ENCODE peak calls at places on chromosomes 16 and 17, in four cellular contexts. I is fibroblast of lung, H is transverse colon, D is uterus. N is an unnamed sample.

GRCh38 chr17:31548709-31549108 is 157.2 kb downstream of the RAB11FIP4 start:
- DNase-seq in D (no peak), H (no peak), I (no peak), N (no peak)

GRCh38 chr17:69854381-69854780 is 220.6 kb upstream of the KCNJ16 start:
- DNase-seq in H (no peak), D (no peak), I (no peak), N (no peak)

GRCh38 chr17:39621523-39622379 is 5.0 kb upstream of the PPP1R1B start:
- DNase-seq in D (peak; percentile 83), I (peak; percentile 76), H (peak; percentile 90), N (peak; percentile 92)

GRCh38 chr17:45311762-45312476 is 4.9 kb downstream of the MAP3K14 start:
- DNase-seq in I (no peak), D (peak; percentile 53), H (peak; percentile 89), N (peak; percentile 59)

GRCh38 chr16:86625821-86626220 is 47.5 kb downstream of the FOXL1 start:
- DNase-seq in H (no peak), D (no peak), I (no peak), N (no peak)

GRCh38 chr16:71670537-71670936 is 44.6 kb downstream of the MARVELD3 start:
- DNase-seq in I (no peak), H (peak; percentile 40), D (no peak), N (peak; percentile 49)

GRCh38 chr16:75222271-75222783 is 3.5 kb downstream of the CTRB1 start:
- DNase-seq in I (no peak), H (no peak), D (peak; percentile 22), N (no peak)

GRCh38 chr17:57445051-57445450 is 188.7 kb downstream of the MSI2 start:
- DNase-seq in D (no peak), I (no peak), H (no peak), N (no peak)

GRCh38 chr17:8555062-8555461 is 75.5 kb downstream of the MYH10 start:
- DNase-seq in D (no peak), I (no peak), H (no peak), N (no peak)

GRCh38 chr17:46003907-46004748 is 5.1 kb downstream of the STH start:
- DNase-seq in I (peak; percentile 11), D (no peak), H (peak; percentile 75), N (no peak)

GRCh38 chr16:72092832-72093447 is 480 bp downstream of the TXNL4B start:
- DNase-seq in I (peak; percentile 76), D (no peak), H (no peak), N (no peak)

GRCh38 chr17:49687878-49688491 is 10.1 kb upstream of the SPOP start:
- DNase-seq in H (no peak), I (peak; percentile 26), D (no peak), N (peak; percentile 38)

GRCh38 chr16:57976331-57976796 is 5.4 kb upstream of the CNGB1 start:
- DNase-seq in H (no peak), D (no peak), I (no peak), N (no peak)

GRCh38 chr17:49197346-49197998 is 12.9 kb downstream of the GNGT2 start:
- DNase-seq in I (no peak), H (no peak), D (no peak), N (no peak)

GRCh38 chr17:13540546-13540945 is 61.2 kb downstream of the HS3ST3A1 start:
- DNase-seq in I (no peak), H (no peak), D (no peak), N (no peak)

GRCh38 chr17:8380049-8380448 is 2.9 kb downstream of the RPL26 start:
- DNase-seq in I (no peak), H (no peak), D (no peak), N (no peak)

GRCh38 chr17:71085238-71086033 is 916.1 kb downstream of the KCNJ2 start:
- DNase-seq in I (peak; percentile 14), D (no peak), H (peak; percentile 14), N (peak; percentile 46)

GRCh38 chr16:3012246-3012645 is 477 bp upstream of the CLDN9 start:
- DNase-seq in D (no peak), I (no peak), H (no peak), N (peak; percentile 42)

GRCh38 chr17:74027539-74027938 is 175.9 kb upstream of the RPL38 start:
- DNase-seq in H (no peak), I (no peak), D (no peak), N (no peak)

GRCh38 chr17:46042248-46042647 is 43.2 kb downstream of the STH start:
- DNase-seq in I (no peak), H (no peak), D (no peak), N (no peak)

GRCh38 chr16:12092347-12092882 is 115.9 kb downstream of the SNX29 start:
- DNase-seq in I (peak; percentile 90), H (no peak), D (peak; percentile 25), N (no peak)

GRCh38 chr17:49647256-49647585 is 30.7 kb downstream of the SPOP start:
- DNase-seq in D (no peak), I (no peak), H (no peak), N (no peak)

GRCh38 chr17:66076546-66077190 is 115.3 kb downstream of the CEP112 start:
- DNase-seq in H (no peak), I (no peak), D (no peak), N (no peak)

GRCh38 chr17:10198509-10199249 is at the start of gene GAS7:
- DNase-seq in H (peak; percentile 41), D (peak; percentile 69), I (no peak), N (no peak)

GRCh38 chr17:49859991-49860953 is 12.4 kb upstream of the TAC4 start:
- DNase-seq in H (peak; percentile 14), I (no peak), D (no peak), N (no peak)

GRCh38 chr17:61390479-61390791 is 9.2 kb upstream of the TBX2 start:
- DNase-seq in I (no peak), H (no peak), D (peak; percentile 17), N (no peak)

GRCh38 chr17:28811594-28812135 is 30.9 kb downstream of the FAM222B start:
- DNase-seq in I (peak; percentile 30), D (no peak), H (peak; percentile 21), N (no peak)

GRCh38 chr17:6724009-6724408 is 10.8 kb upstream of the SLC13A5 start:
- DNase-seq in H (no peak), D (no peak), I (no peak), N (no peak)

DNA sequence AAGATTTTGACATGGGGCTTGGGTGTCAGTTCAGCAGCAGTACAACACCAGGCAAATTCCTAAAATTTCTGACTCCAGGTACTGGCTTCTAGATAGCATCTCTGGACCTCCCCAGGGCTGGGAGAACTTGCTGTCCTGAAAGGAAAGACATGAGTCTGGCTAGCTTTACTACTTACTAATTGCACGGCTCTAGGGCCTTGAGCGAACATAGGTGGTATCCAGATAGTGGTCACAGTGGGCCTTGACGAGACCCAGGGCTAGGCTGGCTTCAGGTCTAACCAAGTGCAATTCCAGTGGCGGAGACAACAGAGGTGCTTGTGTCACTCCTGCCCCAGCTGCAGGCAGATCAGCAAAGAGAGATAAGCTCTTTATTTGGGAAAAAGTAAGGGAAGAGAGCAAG is 16.4 kb upstream of the SLC13A5 start:
- DNase-seq in H (no peak), I (no peak), D (no peak), N (no peak)
- H3K27me3 ChIP-seq in H (no peaks in the 10 kb centered on the region), I (no peaks in the 10 kb centered on the region), D (no peaks in the 10 kb centered on the region), N (no peaks in the 10 kb centered on the region)

DNA sequence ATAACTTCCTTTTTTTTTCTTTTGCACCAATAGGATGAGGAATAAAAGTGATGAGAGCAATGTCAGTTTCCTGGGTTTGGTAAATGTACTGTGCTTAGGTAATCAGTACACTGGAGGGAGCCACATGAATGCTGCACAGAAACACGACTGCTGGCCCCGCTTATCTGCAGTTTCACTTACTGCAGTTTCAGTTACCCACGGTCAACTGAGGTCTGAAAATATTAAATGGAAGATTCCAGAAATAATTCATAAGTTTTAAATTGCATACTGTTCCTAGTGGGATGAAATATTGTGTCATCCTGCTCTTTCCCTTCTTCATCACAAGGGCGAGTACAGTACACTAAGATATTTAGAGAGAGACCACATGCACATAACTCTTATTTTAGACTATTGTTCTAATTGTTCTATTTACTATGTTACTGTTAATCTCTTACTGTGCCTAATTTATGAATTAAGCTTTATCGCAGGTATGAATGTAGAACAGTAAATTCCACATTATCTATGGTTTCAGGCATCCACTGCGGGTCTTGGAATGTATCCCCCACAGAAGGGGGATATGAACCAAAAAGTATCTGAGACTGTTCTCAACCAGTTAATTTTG is 6.4 kb upstream of the LGALS3BP start:
- DNase-seq in H (peak; percentile 53), I (peak; percentile 62), D (no peak), N (no peak)
- TF ChIP-seq CTCF in H (peak; percentile 31), I (peak; percentile 9), D (no peak), N (peak; percentile 32)

GRCh38 chr16:88684569-88685155 is 1.6 kb downstream of the SNAI3 start:
- DNase-seq in H (no peak), I (no peak), D (no peak), N (no peak)
- H3K27me3 ChIP-seq in H (peaks cover 82% of the 10 kb centered on the region), I (peaks cover 9% of the 10 kb centered on the region), D (peaks cover 36% of the 10 kb centered on the region), N (no peaks in the 10 kb centered on the region)

DNA sequence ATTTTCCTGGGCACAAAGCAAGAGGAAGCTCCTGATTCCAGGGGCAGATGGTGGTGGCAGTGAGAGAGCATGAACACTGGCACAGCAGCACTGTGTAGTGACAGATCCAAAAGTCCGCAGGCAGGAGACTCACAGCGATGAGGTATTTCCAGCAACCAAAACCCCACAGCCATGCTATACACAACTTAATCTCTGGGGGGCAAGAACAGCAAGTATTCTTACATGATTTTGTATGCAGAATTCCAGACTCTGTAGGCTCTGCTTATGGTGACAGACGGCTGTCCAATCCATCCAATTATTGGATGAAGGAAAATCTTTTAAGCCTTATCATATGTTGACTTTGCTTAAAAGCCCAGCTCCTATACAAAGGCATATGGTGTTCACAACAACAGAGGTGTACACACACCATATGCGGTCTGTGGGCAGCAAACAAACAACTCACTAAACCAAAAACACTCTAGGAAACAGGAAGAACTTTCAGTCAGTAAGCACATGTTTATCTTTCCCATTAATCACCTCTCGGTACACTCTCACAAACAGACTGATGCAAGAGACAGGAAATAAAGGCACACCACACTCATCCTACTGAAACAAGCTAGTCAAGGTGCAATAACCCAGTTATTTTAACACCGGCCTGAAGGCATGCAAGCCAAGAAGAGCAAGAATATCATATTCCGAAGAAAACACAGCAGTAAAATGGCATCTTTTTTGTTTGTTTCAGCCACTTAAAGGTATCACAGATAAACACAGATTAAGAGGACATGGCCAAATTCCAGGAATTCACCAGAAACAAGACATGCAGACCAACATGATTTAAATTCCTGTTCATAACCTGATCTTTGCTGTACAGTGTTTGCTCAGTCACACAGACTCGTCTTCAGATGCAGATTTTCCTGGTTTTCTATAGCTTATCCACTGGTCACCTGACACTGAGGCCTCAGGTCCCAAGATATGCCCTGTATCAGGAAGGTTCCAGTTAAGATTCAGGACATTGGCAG is 47.8 kb downstream of the ERN1 start:
- DNase-seq in H (peak; percentile 34), D (no peak), I (peak; percentile 86), N (peak; percentile 78)
- TF ChIP-seq CTCF in H (no peak), D (no peak), I (no peak), N (no peak)

N was measured in Caco-2.